ENCODE peak calls at places on chromosomes 11 and 22, in nine cellular contexts. W, I, B, M, K, Y, T, X and H are unnamed samples.

GRCh38 chr11:101202614-101203013 is 73.0 kb upstream of the PGR start:
- DNase-seq in W (no peak), I (no peak), B (no peak), M (no peak), K (no peak), Y (no peak), T (no peak), X (no peak), H (no peak)

GRCh38 chr22:35174398-35174797 is 82.9 kb upstream of the HMGXB4 start:
- DNase-seq in W (no peak), I (no peak), B (no peak), M (no peak), K (no peak), Y (no peak), T (no peak), X (no peak), H (peak)

GRCh38 chr11:58616594-58616993 is 5.9 kb upstream of the CNTF start:
- DNase-seq in W (peak), I (peak), B (no peak), M (no peak), K (no peak), Y (peak), T (peak), X (no peak), H (peak)

GRCh38 chr11:36405585-36406367 is 104.3 kb downstream of the TRAF6 start:
- DNase-seq in W (no peak), I (no peak), B (no peak), M (no peak), K (no peak), Y (peak), T (no peak), X (no peak), H (no peak)

GRCh38 chr11:131504199-131504949 is 134.0 kb downstream of the NTM start:
- DNase-seq in W (peak), I (no peak), B (no peak), M (no peak), K (peak), Y (no peak), T (peak), X (no peak), H (no peak)

GRCh38 chr22:37425800-37426531 is 1.3 kb downstream of the ELFN2 start:
- DNase-seq in W (no peak), I (no peak), B (no peak), M (peak), K (peak), Y (no peak), T (peak), X (no peak), H (no peak)

GRCh38 chr22:27919943-27920755 is 1.1 kb upstream of the PITPNB start:
- DNase-seq in W (peak), I (peak), B (no peak), M (no peak), K (no peak), Y (peak), T (peak), X (no peak), H (peak)

GRCh38 chr11:1153105-1153950 is 4.4 kb upstream of the MUC5AC start:
- DNase-seq in W (no peak), I (peak), B (no peak), M (peak), K (no peak), Y (no peak), T (peak), X (no peak), H (peak)

GRCh38 chr22:36738416-36739020 is 35.0 kb upstream of the CACNG2 start:
- DNase-seq in W (no peak), I (no peak), B (no peak), M (no peak), K (no peak), Y (no peak), T (no peak), X (no peak), H (no peak)

GRCh38 chr11:43555811-43556210 is 124.7 kb upstream of the HSD17B12 start:
- DNase-seq in W (no peak), I (no peak), B (no peak), M (no peak), K (no peak), Y (peak), T (no peak), X (no peak), H (peak)

GRCh38 chr11:47412152-47412746 is 3.9 kb downstream of the SLC39A13 start:
- DNase-seq in W (no peak), I (peak), B (peak), M (peak), K (peak), Y (peak), T (peak), X (peak), H (peak)

GRCh38 chr11:125429174-125429707 is 66.8 kb downstream of the FEZ1 start:
- DNase-seq in W (peak), I (peak), B (peak), M (no peak), K (peak), Y (peak), T (peak), X (peak), H (peak)

GRCh38 chr22:46049726-46050450 is 72.9 kb upstream of the WNT7B start:
- DNase-seq in W (peak), I (no peak), B (no peak), M (no peak), K (no peak), Y (no peak), T (no peak), X (no peak), H (no peak)

GRCh38 chr22:32518848-32519247 is 44.2 kb downstream of the FBXO7 start:
- DNase-seq in W (no peak), I (peak), B (no peak), M (no peak), K (peak), Y (no peak), T (no peak), X (no peak), H (no peak)

GRCh38 chr22:24789516-24789915 is 15.0 kb upstream of the PIWIL3 start:
- DNase-seq in W (no peak), I (no peak), B (no peak), M (no peak), K (no peak), Y (no peak), T (no peak), X (no peak), H (no peak)

GRCh38 chr22:36465232-36466021 is 16.0 kb downstream of the TXN2 start:
- DNase-seq in W (peak), I (peak), B (no peak), M (peak), K (no peak), Y (peak), T (peak), X (no peak), H (peak)

GRCh38 chr11:67372993-67373915 is at the start of gene CLCF1:
- DNase-seq in W (peak), I (peak), B (peak), M (peak), K (peak), Y (peak), T (peak), X (peak), H (peak)

GRCh38 chr11:83639995-83640758 is 354.0 kb upstream of the CCDC90B start:
- DNase-seq in W (no peak), I (no peak), B (no peak), M (no peak), K (no peak), Y (no peak), T (no peak), X (no peak), H (no peak)

GRCh38 chr11:86291466-86292262 is 10.4 kb upstream of the HIKESHI start:
- DNase-seq in W (peak), I (peak), B (peak), M (no peak), K (peak), Y (peak), T (peak), X (peak), H (peak)

GRCh38 chr22:45804986-45805325 is 133.3 kb downstream of the ATXN10 start:
- DNase-seq in W (no peak), I (peak), B (no peak), M (no peak), K (no peak), Y (peak), T (peak), X (no peak), H (peak)

GRCh38 chr22:32896951-32897350 is 95.4 kb downstream of the TIMP3 start:
- DNase-seq in W (no peak), I (no peak), B (no peak), M (no peak), K (no peak), Y (no peak), T (no peak), X (no peak), H (no peak)

GRCh38 chr11:120875986-120876385 is 147.9 kb upstream of the TBCEL start:
- DNase-seq in W (no peak), I (no peak), B (no peak), M (no peak), K (no peak), Y (no peak), T (no peak), X (no peak), H (no peak)

GRCh38 chr11:34599406-34599901 is 21.4 kb upstream of the EHF start:
- DNase-seq in W (no peak), I (no peak), B (no peak), M (no peak), K (no peak), Y (peak), T (peak), X (peak), H (peak)

GRCh38 chr22:47101321-47101885 is 339.0 kb downstream of the TBC1D22A start:
- DNase-seq in W (no peak), I (no peak), B (no peak), M (no peak), K (no peak), Y (no peak), T (no peak), X (no peak), H (no peak)

GRCh38 chr11:12239396-12240298 is 129.3 kb downstream of the MICAL2 start:
- DNase-seq in W (no peak), I (peak), B (no peak), M (no peak), K (no peak), Y (no peak), T (peak), X (no peak), H (peak)

GRCh38 chr11:58762284-58763119 is 30.8 kb upstream of the GLYAT start:
- DNase-seq in W (no peak), I (no peak), B (no peak), M (no peak), K (no peak), Y (no peak), T (no peak), X (no peak), H (no peak)

GRCh38 chr11:63667993-63668392 is 3.2 kb downstream of the ATL3 start:
- DNase-seq in W (no peak), I (peak), B (no peak), M (no peak), K (no peak), Y (peak), T (peak), X (no peak), H (peak)

GRCh38 chr11:79466411-79466810 is 25.6 kb upstream of the TENM4 start:
- DNase-seq in W (no peak), I (peak), B (no peak), M (no peak), K (no peak), Y (peak), T (peak), X (no peak), H (peak)

GRCh38 chr11:80532633-80533232 is 1091.9 kb upstream of the TENM4 start:
- DNase-seq in W (no peak), I (no peak), B (no peak), M (peak), K (no peak), Y (no peak), T (no peak), X (no peak), H (no peak)